ENCODE peak calls at places on chromosomes 11 and 22, in six cellular contexts. I is smooth muscle cell of the brain vasculature, W is cardiac fibroblast, V is hypothalamus, U is NCI-H446 treated with DMSO at 0.1 percent for 48 hours, A is iris pigment epithelial cell. S is an unnamed sample.
A peak's percentile ranks its signal among the peaks of the same experiment; 100 is the strongest.

GRCh38 chr11:100830295-100830694 is 143.2 kb downstream of the ARHGAP42 start:
- DNase-seq in I (no peak), W (no peak), V (no peak), U (peak; percentile 48), A (peak; percentile 46), S (peak; percentile 43)

GRCh38 chr11:113885897-113886296 is 10.5 kb upstream of the USP28 start:
- DNase-seq in I (no peak), W (no peak), V (no peak), U (no peak), A (no peak), S (no peak)

GRCh38 chr11:96736591-96736990 is 346.8 kb downstream of the JRKL start:
- DNase-seq in I (no peak), W (peak; percentile 7), V (no peak), U (no peak), A (no peak), S (no peak)

GRCh38 chr22:38460367-38460952 is 5.5 kb upstream of the KCNJ4 start:
- DNase-seq in I (no peak), W (no peak), V (no peak), U (no peak), A (no peak), S (no peak)

GRCh38 chr11:107561688-107562087 is 3.8 kb downstream of the ALKBH8 start:
- DNase-seq in I (no peak), W (peak; percentile 92), V (no peak), U (no peak), A (peak; percentile 86), S (peak; percentile 61)

GRCh38 chr22:32476286-32476685 is 1.7 kb downstream of the FBXO7 start:
- DNase-seq in I (no peak), W (peak; percentile 15), V (no peak), U (no peak), A (peak; percentile 11), S (no peak)

GRCh38 chr11:46112961-46113617 is 8.2 kb downstream of the PHF21A start:
- DNase-seq in I (no peak), W (peak; percentile 76), V (no peak), U (peak; percentile 67), A (peak; percentile 73), S (peak; percentile 16)

GRCh38 chr11:117535201-117535869 is 207.7 kb downstream of the CEP164 start:
- DNase-seq in I (no peak), W (no peak), V (peak; percentile 56), U (no peak), A (no peak), S (no peak)

GRCh38 chr11:10298342-10298741 is 4.3 kb upstream of the SBF2 start:
- DNase-seq in I (no peak), W (peak; percentile 77), V (no peak), U (no peak), A (peak; percentile 99), S (peak; percentile 83)

GRCh38 chr11:75035911-75036536 is 47.3 kb downstream of the NEU3 start:
- DNase-seq in I (no peak), W (no peak), V (no peak), U (no peak), A (no peak), S (no peak)

GRCh38 chr11:69297926-69298777 is 4.2 kb downstream of the MYEOV start:
- DNase-seq in I (no peak), W (peak; percentile 95), V (no peak), U (no peak), A (peak; percentile 93), S (peak; percentile 96)

GRCh38 chr22:35422936-35423335 is 23.0 kb downstream of the MCM5 start:
- DNase-seq in I (no peak), W (no peak), V (no peak), U (no peak), A (no peak), S (no peak)

GRCh38 chr22:50189849-50190181 is 4.1 kb downstream of the TRABD start:
- DNase-seq in I (no peak), W (no peak), V (no peak), U (no peak), A (no peak), S (no peak)

GRCh38 chr11:2305140-2305861 is 3.5 kb downstream of the TSPAN32 start:
- DNase-seq in I (peak; percentile 40), W (peak; percentile 77), V (peak; percentile 60), U (peak; percentile 2), A (peak; percentile 57), S (peak; percentile 62)

GRCh38 chr22:36113121-36113520 is 47.4 kb downstream of the APOL3 start:
- DNase-seq in I (no peak), W (no peak), V (no peak), U (no peak), A (no peak), S (no peak)

GRCh38 chr22:29710922-29711593 is 8.7 kb upstream of the CABP7 start:
- DNase-seq in I (no peak), W (no peak), V (no peak), U (peak; percentile 79), A (no peak), S (no peak)

GRCh38 chr22:26086359-26086758 is 82.9 kb upstream of the SEZ6L start:
- DNase-seq in I (no peak), W (no peak), V (no peak), U (peak; percentile 71), A (no peak), S (no peak)

GRCh38 chr11:99818991-99819390 is 798.2 kb downstream of the CNTN5 start:
- DNase-seq in I (no peak), W (no peak), V (no peak), U (no peak), A (no peak), S (no peak)

GRCh38 chr11:115279831-115280761 is 224.1 kb downstream of the CADM1 start:
- DNase-seq in I (no peak), W (no peak), V (no peak), U (no peak), A (peak; percentile 68), S (no peak)

GRCh38 chr11:70016666-70017347 is 61.3 kb upstream of the ANO1 start:
- DNase-seq in I (no peak), W (peak; percentile 69), V (no peak), U (no peak), A (peak; percentile 60), S (peak; percentile 34)

GRCh38 chr11:2428322-2428795 is 16.0 kb downstream of the TRPM5 start:
- DNase-seq in I (peak; percentile 10), W (peak; percentile 60), V (no peak), U (no peak), A (peak; percentile 44), S (peak; percentile 14)

GRCh38 chr22:41818011-41818410 is 14.9 kb upstream of the SREBF2 start:
- DNase-seq in I (no peak), W (no peak), V (no peak), U (no peak), A (no peak), S (no peak)

GRCh38 chr22:39254789-39255298 is 10.1 kb upstream of the PDGFB start:
- DNase-seq in I (no peak), W (peak; percentile 80), V (no peak), U (no peak), A (peak; percentile 77), S (peak; percentile 60)

GRCh38 chr11:121696947-121697346 is 244.2 kb upstream of the SORL1-AS1 start:
- DNase-seq in I (no peak), W (no peak), V (no peak), U (no peak), A (no peak), S (no peak)

GRCh38 chr11:113256431-113257227 is 57.8 kb upstream of the TTC12 start:
- DNase-seq in I (no peak), W (no peak), V (no peak), U (no peak), A (no peak), S (peak; percentile 5)

GRCh38 chr22:22773979-22774738 is 113.5 kb upstream of the IGLL5 start:
- DNase-seq in I (no peak), W (no peak), V (no peak), U (no peak), A (no peak), S (no peak)

GRCh38 chr11:95005642-95006041 is 19.4 kb upstream of the KDM4E start:
- DNase-seq in I (no peak), W (no peak), V (no peak), U (no peak), A (no peak), S (no peak)

GRCh38 chr22:29245626-29246385 is 22.0 kb downstream of the RHBDD3 start:
- DNase-seq in I (no peak), W (peak; percentile 75), V (peak; percentile 43), U (no peak), A (peak; percentile 57), S (peak; percentile 41)

GRCh38 chr22:37501610-37502341 is 15.6 kb upstream of the MFNG start:
- DNase-seq in I (no peak), W (peak; percentile 92), V (no peak), U (no peak), A (peak; percentile 84), S (peak; percentile 80)

GRCh38 chr11:101439488-101439887 is 144.3 kb downstream of the TRPC6 start:
- DNase-seq in I (no peak), W (no peak), V (no peak), U (no peak), A (no peak), S (no peak)

GRCh38 chr22:31253949-31254348 is 38.3 kb downstream of the PIK3IP1 start:
- DNase-seq in I (no peak), W (no peak), V (no peak), U (no peak), A (no peak), S (no peak)

GRCh38 chr11:67409781-67410368 is 5.6 kb upstream of the CARNS1 start:
- DNase-seq in I (no peak), W (no peak), V (no peak), U (no peak), A (no peak), S (no peak)

GRCh38 chr11:121105063-121105480 is 4.0 kb downstream of the TECTA start:
- DNase-seq in I (no peak), W (no peak), V (no peak), U (no peak), A (no peak), S (no peak)

GRCh38 chr22:50488006-50488677 is 1.5 kb downstream of the MIOX start:
- DNase-seq in I (no peak), W (no peak), V (no peak), U (no peak), A (no peak), S (no peak)

GRCh38 chr11:46972343-46972742 is 35.8 kb downstream of the CSTPP1 start:
- DNase-seq in I (no peak), W (no peak), V (no peak), U (no peak), A (no peak), S (no peak)

S was measured in foreskin fibroblast.